ENCODE peak calls at places on chromosomes 6 and 20, in nine cellular contexts. Y, P, I, S, X, A, V, T and W are unnamed samples.

GRCh38 chr6:138107752-138108592 is 753 bp upstream of the PERP start:
- DNase-seq in A (no peak), T (peak; percentile 23), S (peak; percentile 51), Y (no peak), I (peak; percentile 42), V (peak; percentile 16), P (no peak), X (peak; percentile 17), W (no peak)

GRCh38 chr6:49151461-49151860 is 311.6 kb downstream of the MMUT start:
- DNase-seq in V (no peak), Y (no peak), S (no peak), X (no peak), I (no peak), A (no peak), P (no peak), T (no peak), W (no peak)

GRCh38 chr6:25485820-25486559 is 166.0 kb upstream of the SCGN start:
- DNase-seq in T (peak; percentile 79), X (no peak), A (no peak), V (peak; percentile 67), Y (peak; percentile 47), P (no peak), S (peak; percentile 84), I (peak; percentile 31), W (peak; percentile 51)

GRCh38 chr6:158068893-158069799 is 87.5 kb downstream of the SYNJ2 start:
- DNase-seq in X (no peak), V (peak; percentile 66), I (peak; percentile 54), S (no peak), P (no peak), T (peak; percentile 75), A (peak; percentile 84), Y (peak; percentile 46), W (no peak)

GRCh38 chr20:7859371-7859802 is 80.9 kb downstream of the HAO1 start:
- DNase-seq in X (no peak), Y (peak; percentile 81), T (no peak), P (no peak), S (peak; percentile 48), I (peak; percentile 11), A (peak; percentile 78), V (no peak), W (no peak)

GRCh38 chr6:165159459-165159858 is 149.9 kb downstream of the C6orf118 start:
- DNase-seq in S (no peak), X (no peak), P (no peak), A (no peak), V (no peak), Y (no peak), I (no peak), T (no peak), W (no peak)

GRCh38 chr20:19621072-19621471 is 137.0 kb upstream of the RIN2 start:
- DNase-seq in I (no peak), X (no peak), P (no peak), A (peak; percentile 89), V (no peak), S (no peak), Y (no peak), T (no peak), W (no peak)

GRCh38 chr6:158782432-158783166 is 36.6 kb downstream of the EZR start:
- DNase-seq in S (no peak), T (no peak), I (no peak), X (no peak), P (no peak), V (no peak), A (no peak), Y (no peak), W (no peak)

GRCh38 chr6:42762950-42763349 is 17.0 kb upstream of the TBCC start:
- DNase-seq in X (no peak), P (no peak), T (no peak), I (no peak), V (no peak), S (no peak), Y (no peak), A (no peak), W (no peak)

GRCh38 chr6:154882107-154882506 is 113.0 kb upstream of the TIAM2 start:
- DNase-seq in Y (no peak), V (no peak), A (no peak), I (no peak), T (no peak), X (no peak), S (no peak), P (no peak), W (no peak)

GRCh38 chr6:142416179-142416578 is 114.4 kb downstream of the ADGRG6 start:
- DNase-seq in P (no peak), I (no peak), Y (peak; percentile 96), A (peak; percentile 94), X (no peak), S (no peak), T (peak; percentile 37), V (no peak), W (no peak)

GRCh38 chr6:37862992-37863391 is 43.5 kb downstream of the ZFAND3 start:
- DNase-seq in P (no peak), I (no peak), V (no peak), Y (peak; percentile 15), X (no peak), S (no peak), T (no peak), A (peak; percentile 19), W (no peak)

GRCh38 chr6:37665309-37665708 is 32.4 kb downstream of the MDGA1 start:
- DNase-seq in I (peak; percentile 28), P (no peak), Y (no peak), A (no peak), S (peak; percentile 21), X (no peak), V (no peak), T (no peak), W (no peak)

GRCh38 chr6:144731229-144731628 is 446.1 kb downstream of the UTRN start:
- DNase-seq in S (no peak), A (no peak), X (no peak), P (no peak), V (no peak), I (no peak), Y (no peak), T (no peak), W (no peak)

GRCh38 chr6:29933955-29934354 is 8.4 kb upstream of the HLA-A start:
- DNase-seq in I (no peak), P (no peak), T (no peak), V (no peak), S (no peak), Y (no peak), A (no peak), X (no peak), W (no peak)

GRCh38 chr6:86152546-86152945 is 509.9 kb upstream of the SYNCRIP start:
- DNase-seq in X (no peak), Y (no peak), V (no peak), I (no peak), A (no peak), P (no peak), S (no peak), T (no peak), W (no peak)